ENCODE peak calls at places on chromosome 1, in four cellular contexts. One of them, this sample, is unnamed.

GRCh38 chr1:1435911-1436633 is 582 bp downstream of the VWA1 start:
- DNase-seq in H54: no peak
- DNase-seq in type B pancreatic cell: no peak
- DNase-seq in stimulated activated CD4-positive, alpha-beta T cell treated with anti-CD3 and anti-CD28 coated beads, Interleukin-4, amount 100 ng/mL, for 4 hours: no peak
- DNase-seq in this sample: no peak

GRCh38 chr1:38209986-38210385 is 163.4 kb upstream of the POU3F1 start:
- DNase-seq in stimulated activated CD4-positive, alpha-beta T cell treated with anti-CD3 and anti-CD28 coated beads, Interleukin-4, amount 100 ng/mL, for 4 hours: no peak
- DNase-seq in type B pancreatic cell: no peak
- DNase-seq in H54: no peak
- DNase-seq in this sample: no peak

GRCh38 chr1:158962983-158963382 is 31.6 kb downstream of the PYHIN1 start:
- DNase-seq in stimulated activated CD4-positive, alpha-beta T cell treated with anti-CD3 and anti-CD28 coated beads, Interleukin-4, amount 100 ng/mL, for 4 hours: no peak
- DNase-seq in H54: no peak
- DNase-seq in type B pancreatic cell: no peak
- DNase-seq in this sample: no peak

GRCh38 chr1:29436386-29436785 is 200.1 kb downstream of the PTPRU start:
- DNase-seq in H54: no peak
- DNase-seq in type B pancreatic cell: no peak
- DNase-seq in stimulated activated CD4-positive, alpha-beta T cell treated with anti-CD3 and anti-CD28 coated beads, Interleukin-4, amount 100 ng/mL, for 4 hours: no peak
- DNase-seq in this sample: no peak

GRCh38 chr1:37189111-37189510 is 154.8 kb upstream of the GRIK3 start:
- DNase-seq in H54: no peak
- DNase-seq in stimulated activated CD4-positive, alpha-beta T cell treated with anti-CD3 and anti-CD28 coated beads, Interleukin-4, amount 100 ng/mL, for 4 hours: no peak
- DNase-seq in type B pancreatic cell: no peak
- DNase-seq in this sample: no peak

GRCh38 chr1:59308839-59309238 is 11.9 kb downstream of the FGGY start:
- DNase-seq in H54: no peak
- DNase-seq in stimulated activated CD4-positive, alpha-beta T cell treated with anti-CD3 and anti-CD28 coated beads, Interleukin-4, amount 100 ng/mL, for 4 hours: no peak
- DNase-seq in type B pancreatic cell: no peak
- DNase-seq in this sample: no peak

GRCh38 chr1:6245869-6246496 is 2.0 kb downstream of the HES3 start:
- DNase-seq in H54: no peak
- DNase-seq in type B pancreatic cell: no peak
- DNase-seq in stimulated activated CD4-positive, alpha-beta T cell treated with anti-CD3 and anti-CD28 coated beads, Interleukin-4, amount 100 ng/mL, for 4 hours: no peak
- DNase-seq in this sample: peak

GRCh38 chr1:43880604-43881003 is 53.0 kb upstream of the ARTN start:
- DNase-seq in type B pancreatic cell: no peak
- DNase-seq in stimulated activated CD4-positive, alpha-beta T cell treated with anti-CD3 and anti-CD28 coated beads, Interleukin-4, amount 100 ng/mL, for 4 hours: no peak
- DNase-seq in H54: no peak
- DNase-seq in this sample: no peak